ENCODE peak calls at places on chromosomes 3 and 15, in six cellular contexts. D, K, Y, G, C and H are unnamed samples. For H3K9me3, the result is how much of the 10 kb centered on the place peaks cover.

GRCh38 chr3:110894574-110894973 is 177.0 kb upstream of the NECTIN3 start:
- DNase-seq in Y (no peak), G (no peak), K (no peak), C (no peak), D (no peak), H (no peak)

GRCh38 chr3:61848885-61849284 is 287.5 kb downstream of the PTPRG start:
- DNase-seq in C (no peak), K (peak), Y (peak), G (peak), D (no peak), H (peak)

GRCh38 chr3:16841906-16842709 is 42.6 kb upstream of the PLCL2 start:
- DNase-seq in G (no peak), K (no peak), D (no peak), Y (no peak), C (no peak), H (no peak)

GRCh38 chr15:80710635-80711553 is 15.8 kb downstream of the ABHD17C start:
- DNase-seq in C (no peak), K (peak), D (no peak), G (peak), Y (no peak), H (no peak)

GRCh38 chr15:50431204-50431603 is 7.0 kb downstream of the USP8 start:
- DNase-seq in D (no peak), K (peak), C (no peak), Y (peak), G (no peak), H (no peak)

GRCh38 chr3:9902372-9903237 is at the start of gene IL17RE:
- DNase-seq in D (no peak), C (peak), G (no peak), Y (no peak), K (no peak), H (no peak)

GRCh38 chr15:90419738-90420487 is 31.9 kb downstream of the IQGAP1 start:
- DNase-seq in G (peak), D (no peak), K (peak), C (no peak), Y (peak), H (no peak)

GRCh38 chr15:92011611-92012367 is 158.3 kb downstream of the SLCO3A1 start:
- DNase-seq in D (no peak), C (no peak), G (peak), Y (no peak), K (peak), H (no peak)

GRCh38 chr3:112425858-112426750 is 73.2 kb downstream of the BTLA start:
- DNase-seq in D (no peak), C (no peak), Y (no peak), G (no peak), K (no peak), H (no peak)

GRCh38 chr15:39795486-39795885 is 12.8 kb upstream of the FSIP1 start:
- DNase-seq in K (no peak), Y (no peak), D (no peak), C (no peak), G (no peak), H (no peak)

GRCh38 chr15:39793923-39794322 is 11.3 kb upstream of the FSIP1 start:
- DNase-seq in K (no peak), C (no peak), D (no peak), G (no peak), Y (no peak), H (no peak)

GRCh38 chr15:39792954-39793353 is 10.3 kb upstream of the FSIP1 start:
- DNase-seq in G (no peak), D (no peak), K (peak), Y (no peak), C (no peak), H (no peak)

GRCh38 chr15:39797407-39797806 is 14.8 kb upstream of the FSIP1 start:
- DNase-seq in G (no peak), Y (no peak), K (no peak), C (no peak), D (no peak), H (no peak)

GRCh38 chr15:39794970-39795369 is 12.3 kb upstream of the FSIP1 start:
- DNase-seq in C (no peak), K (no peak), D (no peak), G (no peak), Y (no peak), H (no peak)
- TF ChIP-seq EZH2 in C (no peak), K (no peak), D (no peak), G (no peak), Y (no peak), H (no peak)

GRCh38 chr15:47570044-47570443 is 147.3 kb upstream of the SEMA6D start:
- DNase-seq in Y (no peak), K (no peak), C (no peak), G (no peak), D (no peak), H (no peak)

GRCh38 chr15:47565986-47566385 is 151.3 kb upstream of the SEMA6D start:
- DNase-seq in D (no peak), C (no peak), G (no peak), K (no peak), Y (no peak), H (no peak)

GRCh38 chr15:47566610-47567009 is 150.7 kb upstream of the SEMA6D start:
- DNase-seq in G (no peak), C (no peak), K (no peak), Y (no peak), D (no peak), H (no peak)

GRCh38 chr15:47570451-47570850 is 146.9 kb upstream of the SEMA6D start:
- DNase-seq in Y (no peak), D (no peak), K (no peak), G (no peak), C (no peak), H (no peak)

DNA sequence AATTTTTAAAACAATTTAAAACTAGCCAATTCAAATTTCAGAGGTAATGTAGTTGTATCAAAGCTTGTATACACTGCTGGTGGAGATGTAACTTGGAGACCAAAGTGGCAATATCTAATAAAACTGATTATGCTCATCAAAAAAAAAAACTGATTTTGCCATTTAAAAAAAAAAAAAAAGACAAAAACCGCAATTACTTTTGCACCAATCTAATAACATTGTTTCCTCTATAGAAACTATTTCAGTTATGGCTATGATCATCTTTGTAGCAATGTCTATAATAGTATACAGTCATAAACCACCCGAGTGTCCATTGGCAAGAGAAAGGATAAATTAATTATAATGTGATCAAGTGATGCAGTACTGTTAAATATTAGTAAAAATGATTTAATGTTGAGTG is 149.3 kb upstream of the SEMA6D start:
- DNase-seq in G (no peak), Y (no peak), K (no peak), C (no peak), D (no peak), H (no peak)
- H3K9me3 ChIP-seq in G (under half), Y (under half), K (under half), C (under half), D (under half), H (under half)

GRCh38 chr3:134367869-134368750 is 6.1 kb downstream of the AMOTL2 start:
- DNase-seq in D (no peak), C (no peak), Y (no peak), G (no peak), K (peak), H (no peak)

GRCh38 chr3:134369231-134369741 is 5.0 kb downstream of the AMOTL2 start:
- DNase-seq in G (peak), K (peak), Y (peak), D (no peak), C (no peak), H (no peak)

GRCh38 chr3:134369861-134370596 is 4.2 kb downstream of the AMOTL2 start:
- DNase-seq in Y (no peak), D (no peak), K (peak), G (no peak), C (no peak), H (no peak)

GRCh38 chr3:134367412-134367811 is 6.8 kb downstream of the AMOTL2 start:
- DNase-seq in Y (no peak), K (peak), C (no peak), G (no peak), D (no peak), H (no peak)

GRCh38 chr3:134368751-134369105 is 5.5 kb downstream of the AMOTL2 start:
- DNase-seq in C (no peak), K (peak), D (no peak), G (no peak), Y (no peak), H (no peak)
- H3K9ac ChIP-seq in C (no peak), K (peak), D (no peak), G (peak), Y (no peak), H (no peak)

DNA sequence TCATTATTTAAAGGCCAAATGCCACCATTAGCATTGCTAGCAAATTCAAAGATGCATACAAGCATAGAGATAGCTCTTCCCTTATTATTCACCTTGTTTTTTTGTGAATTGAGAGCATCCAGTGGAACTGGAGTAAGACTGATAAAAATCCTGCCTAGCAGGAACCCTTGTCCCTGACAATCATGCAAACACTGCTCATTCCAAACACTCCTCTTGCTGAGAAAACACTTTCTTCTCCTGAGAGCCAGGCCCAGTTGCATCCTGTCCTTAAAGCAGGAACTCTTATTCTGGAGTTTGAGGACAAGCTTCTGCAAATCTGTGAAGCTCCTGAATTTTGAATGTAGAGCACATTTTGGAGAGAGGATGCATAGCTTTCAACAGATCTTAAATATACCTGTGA is 49.3 kb upstream of the KCNMB2 start:
- DNase-seq in Y (no peak), C (no peak), D (no peak), G (no peak), K (no peak), H (no peak)
- TF ChIP-seq EZH2 in Y (no peak), C (no peak), D (no peak), G (no peak), K (no peak), H (no peak)

GRCh38 chr3:44734646-44735168 is 5.3 kb downstream of the ZNF501 start:
- DNase-seq in G (no peak), C (no peak), K (no peak), D (no peak), Y (peak), H (no peak)

GRCh38 chr3:44729384-44729910 is at the start of gene ZNF501:
- DNase-seq in Y (peak), G (peak), D (no peak), C (peak), K (peak), H (no peak)
- H3K9me3 ChIP-seq in Y (under half), G (half or more), D (under half), C (under half), K (under half), H (under half)

GRCh38 chr15:61169904-61170695 is 59.0 kb downstream of the RORA start:
- DNase-seq in C (no peak), D (no peak), G (no peak), K (no peak), Y (no peak), H (peak)
- H3K9ac ChIP-seq in C (no peak), D (no peak), G (no peak), K (no peak), Y (no peak), H (no peak)

GRCh38 chr3:47512416-47513124 is 942 bp downstream of the ELP6 start:
- DNase-seq in K (peak), Y (peak), D (no peak), G (no peak), C (peak), H (no peak)
- TF ChIP-seq EZH2 in K (no peak), Y (no peak), D (no peak), G (no peak), C (no peak), H (no peak)

GRCh38 chr15:25061808-25062550 is 107.2 kb downstream of the SNRPN start:
- DNase-seq in K (no peak), G (no peak), C (no peak), Y (no peak), D (no peak), H (no peak)
- H3K9me3 ChIP-seq in K (under half), G (half or more), C (under half), Y (half or more), D (half or more), H (under half)

DNA sequence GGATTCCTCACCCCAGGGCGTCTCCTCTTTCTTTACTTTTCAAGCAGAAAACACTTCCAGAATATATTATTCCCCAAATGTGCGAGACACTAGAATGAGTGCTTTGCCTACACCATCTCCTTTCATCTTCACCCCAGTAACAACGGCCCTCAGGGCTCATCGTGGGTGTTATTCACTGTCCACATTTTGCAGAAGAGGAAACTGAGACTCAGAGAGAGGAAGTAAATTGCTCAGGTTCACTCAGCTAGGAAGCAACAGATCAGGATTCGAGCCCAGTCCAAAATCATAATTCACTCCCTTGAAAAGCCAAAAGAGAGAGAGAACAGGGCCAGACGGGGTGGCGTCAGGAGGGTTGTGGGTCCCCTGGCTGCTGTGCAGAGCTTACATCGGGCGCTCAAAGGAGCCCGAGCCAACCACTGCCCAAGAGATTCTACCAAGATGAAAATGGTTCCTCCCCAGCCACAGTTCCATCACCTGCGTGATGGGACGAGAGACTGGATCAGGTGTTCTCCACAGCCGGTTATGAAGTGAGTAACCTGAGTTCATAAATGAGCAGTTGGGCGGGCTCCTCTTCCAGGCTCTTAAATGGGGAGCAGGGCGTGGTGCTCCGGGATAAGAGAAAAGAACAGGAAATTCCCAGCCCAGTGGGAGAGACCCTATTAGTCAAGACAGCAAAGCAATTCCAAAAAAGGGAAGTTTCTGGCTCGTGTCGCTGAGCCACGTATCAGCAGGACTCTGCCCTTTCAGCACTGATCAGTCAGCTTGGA is 48.6 kb upstream of the FLNB start:
- DNase-seq in D (no peak), K (peak), G (peak), C (no peak), Y (peak), H (no peak)
- H3K9ac ChIP-seq in D (no peak), K (peak), G (no peak), C (peak), Y (no peak), H (no peak)